ENCODE peak calls at places on chromosomes 13 and 19, in eight cellular contexts. One of them, this sample, is unnamed.

GRCh38 chr19:45862271-45862563 is 730 bp downstream of the SYMPK start:
- DNase-seq in mammary epithelial cell: no peak
- DNase-seq in heart right ventricle: no peak
- DNase-seq in coronary artery: no peak
- DNase-seq in CD8-positive, alpha-beta T cell: no peak
- DNase-seq in choroid plexus epithelial cell: no peak
- DNase-seq in body of pancreas: no peak
- DNase-seq in cardiac muscle cell: no peak
- DNase-seq in this sample: no peak

GRCh38 chr19:12774588-12775555 is at the start of gene HOOK2:
- DNase-seq in mammary epithelial cell: peak
- DNase-seq in heart right ventricle: peak
- DNase-seq in coronary artery: peak
- DNase-seq in CD8-positive, alpha-beta T cell: peak
- DNase-seq in choroid plexus epithelial cell: no peak
- DNase-seq in body of pancreas: peak
- DNase-seq in cardiac muscle cell: no peak
- DNase-seq in this sample: peak

GRCh38 chr19:16325671-16326400 is 1.2 kb downstream of the KLF2 start:
- DNase-seq in mammary epithelial cell: no peak
- DNase-seq in heart right ventricle: no peak
- DNase-seq in coronary artery: peak
- DNase-seq in CD8-positive, alpha-beta T cell: peak
- DNase-seq in choroid plexus epithelial cell: peak
- DNase-seq in body of pancreas: peak
- DNase-seq in cardiac muscle cell: peak
- DNase-seq in this sample: no peak

GRCh38 chr13:109755551-109755950 is 30.8 kb downstream of the IRS2 start:
- DNase-seq in mammary epithelial cell: no peak
- DNase-seq in heart right ventricle: no peak
- DNase-seq in coronary artery: no peak
- DNase-seq in CD8-positive, alpha-beta T cell: no peak
- DNase-seq in choroid plexus epithelial cell: no peak
- DNase-seq in body of pancreas: no peak
- DNase-seq in cardiac muscle cell: no peak
- DNase-seq in this sample: peak

GRCh38 chr19:38360839-38361631 is 13.3 kb upstream of the PSMD8 start:
- DNase-seq in mammary epithelial cell: no peak
- DNase-seq in heart right ventricle: no peak
- DNase-seq in coronary artery: no peak
- DNase-seq in CD8-positive, alpha-beta T cell: no peak
- DNase-seq in choroid plexus epithelial cell: no peak
- DNase-seq in body of pancreas: no peak
- DNase-seq in cardiac muscle cell: no peak
- DNase-seq in this sample: no peak

GRCh38 chr19:41928221-41928683 is at the start of gene ERFL:
- DNase-seq in mammary epithelial cell: no peak
- DNase-seq in heart right ventricle: no peak
- DNase-seq in coronary artery: no peak
- DNase-seq in CD8-positive, alpha-beta T cell: no peak
- DNase-seq in choroid plexus epithelial cell: no peak
- DNase-seq in body of pancreas: no peak
- DNase-seq in cardiac muscle cell: no peak
- DNase-seq in this sample: no peak

GRCh38 chr19:35756373-35757230 is at the start of gene HSPB6:
- DNase-seq in mammary epithelial cell: no peak
- DNase-seq in heart right ventricle: peak
- DNase-seq in coronary artery: peak
- DNase-seq in CD8-positive, alpha-beta T cell: no peak
- DNase-seq in choroid plexus epithelial cell: peak
- DNase-seq in body of pancreas: no peak
- DNase-seq in cardiac muscle cell: no peak
- DNase-seq in this sample: no peak

GRCh38 chr13:81745391-81745790 is 1404.5 kb upstream of the SPRY2 start:
- DNase-seq in mammary epithelial cell: no peak
- DNase-seq in heart right ventricle: no peak
- DNase-seq in coronary artery: no peak
- DNase-seq in CD8-positive, alpha-beta T cell: no peak
- DNase-seq in choroid plexus epithelial cell: no peak
- DNase-seq in body of pancreas: no peak
- DNase-seq in cardiac muscle cell: no peak
- DNase-seq in this sample: no peak

GRCh38 chr13:27728271-27728670 is 64.0 kb upstream of the GSX1 start:
- DNase-seq in mammary epithelial cell: no peak
- DNase-seq in heart right ventricle: no peak
- DNase-seq in coronary artery: no peak
- DNase-seq in CD8-positive, alpha-beta T cell: no peak
- DNase-seq in choroid plexus epithelial cell: peak
- DNase-seq in body of pancreas: no peak
- DNase-seq in cardiac muscle cell: no peak
- DNase-seq in this sample: no peak

DNA sequence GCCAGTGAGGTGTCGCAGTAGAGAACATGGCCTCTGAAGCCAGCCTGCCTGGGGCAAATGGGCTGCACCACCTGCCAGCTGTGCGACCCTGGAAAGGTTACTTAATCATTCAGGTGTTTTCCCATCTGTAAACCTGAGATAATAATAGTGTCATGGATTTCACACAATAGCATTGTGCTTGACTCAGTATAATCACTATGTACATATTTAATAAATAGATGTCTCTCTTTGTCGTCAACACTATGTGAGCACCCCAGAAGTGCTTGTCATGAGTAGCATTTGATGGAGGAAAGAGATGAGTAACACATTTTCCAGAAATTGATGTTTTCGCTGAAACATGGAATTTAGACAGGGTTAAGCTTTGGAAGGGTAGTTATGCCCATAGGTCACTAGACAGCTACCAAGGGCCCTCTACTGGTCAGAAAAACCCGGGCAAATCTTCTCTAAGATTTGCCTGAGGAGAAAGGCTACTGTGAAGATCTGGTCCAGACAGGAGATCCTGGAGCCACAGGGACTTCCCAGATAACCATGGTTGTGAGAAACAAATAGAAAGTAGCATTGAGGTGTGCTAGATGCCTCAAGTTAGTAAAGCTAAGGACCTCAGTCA is 9.5 kb upstream of the MBNL2 start:
- DNase-seq in mammary epithelial cell: peak
- DNase-seq in heart right ventricle: no peak
- DNase-seq in coronary artery: no peak
- DNase-seq in CD8-positive, alpha-beta T cell: no peak
- DNase-seq in choroid plexus epithelial cell: peak
- DNase-seq in body of pancreas: peak
- DNase-seq in cardiac muscle cell: no peak
- DNase-seq in this sample: no peak
- TF ChIP-seq CTCF in mammary epithelial cell: peak
- TF ChIP-seq CTCF in heart right ventricle: peak
- TF ChIP-seq CTCF in coronary artery: no peak
- TF ChIP-seq CTCF in CD8-positive, alpha-beta T cell: no peak
- TF ChIP-seq CTCF in choroid plexus epithelial cell: peak
- TF ChIP-seq CTCF in body of pancreas: peak
- TF ChIP-seq CTCF in cardiac muscle cell: peak
- TF ChIP-seq CTCF in this sample: no peak

GRCh38 chr13:98652721-98653470 is 76.0 kb upstream of the STK24 start:
- DNase-seq in mammary epithelial cell: no peak
- DNase-seq in heart right ventricle: no peak
- DNase-seq in coronary artery: no peak
- DNase-seq in CD8-positive, alpha-beta T cell: no peak
- DNase-seq in choroid plexus epithelial cell: no peak
- DNase-seq in body of pancreas: peak
- DNase-seq in cardiac muscle cell: no peak
- DNase-seq in this sample: no peak

GRCh38 chr13:98653471-98653985 is 76.6 kb upstream of the STK24 start:
- DNase-seq in mammary epithelial cell: peak
- DNase-seq in heart right ventricle: peak
- DNase-seq in coronary artery: no peak
- DNase-seq in CD8-positive, alpha-beta T cell: peak
- DNase-seq in choroid plexus epithelial cell: peak
- DNase-seq in body of pancreas: peak
- DNase-seq in cardiac muscle cell: peak
- DNase-seq in this sample: peak

GRCh38 chr13:98656223-98656622 is 79.3 kb upstream of the STK24 start:
- DNase-seq in mammary epithelial cell: no peak
- DNase-seq in heart right ventricle: no peak
- DNase-seq in coronary artery: no peak
- DNase-seq in CD8-positive, alpha-beta T cell: no peak
- DNase-seq in choroid plexus epithelial cell: no peak
- DNase-seq in body of pancreas: peak
- DNase-seq in cardiac muscle cell: no peak
- DNase-seq in this sample: no peak

GRCh38 chr13:98657506-98658085 is 80.7 kb upstream of the STK24 start:
- DNase-seq in mammary epithelial cell: no peak
- DNase-seq in heart right ventricle: no peak
- DNase-seq in coronary artery: no peak
- DNase-seq in CD8-positive, alpha-beta T cell: no peak
- DNase-seq in choroid plexus epithelial cell: no peak
- DNase-seq in body of pancreas: no peak
- DNase-seq in cardiac muscle cell: no peak
- DNase-seq in this sample: no peak

DNA sequence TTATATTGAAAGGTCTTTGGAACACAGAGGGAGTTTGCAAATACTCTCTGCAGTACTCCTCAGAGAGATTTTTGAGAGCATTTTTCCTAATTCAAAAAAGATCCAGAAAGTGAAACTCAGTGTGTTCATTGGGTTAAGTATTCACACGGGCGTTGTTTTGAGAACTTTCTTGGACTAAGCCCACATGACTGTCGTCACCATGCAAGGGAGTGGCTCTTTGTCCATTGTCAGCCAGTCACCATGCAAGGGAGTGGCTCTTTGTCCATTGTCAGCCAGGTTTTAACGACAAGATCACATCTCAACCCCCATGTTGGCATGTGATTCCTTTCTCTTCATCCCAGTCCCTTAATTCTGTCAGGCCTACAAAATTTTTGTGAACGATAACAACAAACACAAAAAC is 81.2 kb upstream of the STK24 start:
- DNase-seq in mammary epithelial cell: peak
- DNase-seq in heart right ventricle: peak
- DNase-seq in coronary artery: no peak
- DNase-seq in CD8-positive, alpha-beta T cell: no peak
- DNase-seq in choroid plexus epithelial cell: no peak
- DNase-seq in body of pancreas: no peak
- DNase-seq in cardiac muscle cell: no peak
- DNase-seq in this sample: no peak
- H3K4me3 ChIP-seq in mammary epithelial cell: no peak
- H3K4me3 ChIP-seq in heart right ventricle: no peak
- H3K4me3 ChIP-seq in coronary artery: no peak
- H3K4me3 ChIP-seq in CD8-positive, alpha-beta T cell: no peak
- H3K4me3 ChIP-seq in choroid plexus epithelial cell: no peak
- H3K4me3 ChIP-seq in body of pancreas: no peak
- H3K4me3 ChIP-seq in cardiac muscle cell: no peak
- H3K4me3 ChIP-seq in this sample: no peak

GRCh38 chr19:18774782-18775444 is 16.2 kb downstream of the COMP start:
- DNase-seq in mammary epithelial cell: no peak
- DNase-seq in heart right ventricle: no peak
- DNase-seq in coronary artery: no peak
- DNase-seq in CD8-positive, alpha-beta T cell: no peak
- DNase-seq in choroid plexus epithelial cell: no peak
- DNase-seq in body of pancreas: no peak
- DNase-seq in cardiac muscle cell: no peak
- DNase-seq in this sample: no peak

GRCh38 chr19:18775586-18776287 is 15.4 kb downstream of the COMP start:
- DNase-seq in mammary epithelial cell: no peak
- DNase-seq in heart right ventricle: no peak
- DNase-seq in coronary artery: no peak
- DNase-seq in CD8-positive, alpha-beta T cell: no peak
- DNase-seq in choroid plexus epithelial cell: peak
- DNase-seq in body of pancreas: no peak
- DNase-seq in cardiac muscle cell: no peak
- DNase-seq in this sample: no peak

GRCh38 chr19:18776736-18777135 is 14.4 kb downstream of the COMP start:
- DNase-seq in mammary epithelial cell: no peak
- DNase-seq in heart right ventricle: no peak
- DNase-seq in coronary artery: no peak
- DNase-seq in CD8-positive, alpha-beta T cell: no peak
- DNase-seq in choroid plexus epithelial cell: no peak
- DNase-seq in body of pancreas: no peak
- DNase-seq in cardiac muscle cell: peak
- DNase-seq in this sample: no peak

GRCh38 chr19:18777156-18777724 is 13.9 kb downstream of the COMP start:
- DNase-seq in mammary epithelial cell: no peak
- DNase-seq in heart right ventricle: no peak
- DNase-seq in coronary artery: no peak
- DNase-seq in CD8-positive, alpha-beta T cell: no peak
- DNase-seq in choroid plexus epithelial cell: no peak
- DNase-seq in body of pancreas: no peak
- DNase-seq in cardiac muscle cell: no peak
- DNase-seq in this sample: no peak

DNA sequence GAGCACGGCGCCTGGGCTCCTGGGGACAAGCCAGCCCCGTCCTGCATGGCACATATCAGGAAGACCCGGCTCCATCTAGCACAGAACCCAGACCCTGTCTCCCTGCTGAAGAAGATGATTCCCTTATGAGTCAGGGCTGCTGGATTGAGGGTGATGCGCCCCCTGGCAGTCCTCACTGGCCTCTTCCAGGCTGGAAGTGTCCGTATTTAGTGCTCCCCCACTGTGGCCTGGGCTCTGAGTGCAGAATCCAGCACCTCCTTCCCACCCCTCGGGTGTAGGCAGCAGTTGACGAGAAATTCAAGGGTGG is 14.9 kb downstream of the COMP start:
- DNase-seq in mammary epithelial cell: no peak
- DNase-seq in heart right ventricle: no peak
- DNase-seq in coronary artery: no peak
- DNase-seq in CD8-positive, alpha-beta T cell: no peak
- DNase-seq in choroid plexus epithelial cell: peak
- DNase-seq in body of pancreas: no peak
- DNase-seq in cardiac muscle cell: no peak
- DNase-seq in this sample: no peak
- TF ChIP-seq CTCF in mammary epithelial cell: peak
- TF ChIP-seq CTCF in heart right ventricle: no peak
- TF ChIP-seq CTCF in coronary artery: no peak
- TF ChIP-seq CTCF in CD8-positive, alpha-beta T cell: no peak
- TF ChIP-seq CTCF in choroid plexus epithelial cell: peak
- TF ChIP-seq CTCF in body of pancreas: no peak
- TF ChIP-seq CTCF in cardiac muscle cell: peak
- TF ChIP-seq CTCF in this sample: no peak

DNA sequence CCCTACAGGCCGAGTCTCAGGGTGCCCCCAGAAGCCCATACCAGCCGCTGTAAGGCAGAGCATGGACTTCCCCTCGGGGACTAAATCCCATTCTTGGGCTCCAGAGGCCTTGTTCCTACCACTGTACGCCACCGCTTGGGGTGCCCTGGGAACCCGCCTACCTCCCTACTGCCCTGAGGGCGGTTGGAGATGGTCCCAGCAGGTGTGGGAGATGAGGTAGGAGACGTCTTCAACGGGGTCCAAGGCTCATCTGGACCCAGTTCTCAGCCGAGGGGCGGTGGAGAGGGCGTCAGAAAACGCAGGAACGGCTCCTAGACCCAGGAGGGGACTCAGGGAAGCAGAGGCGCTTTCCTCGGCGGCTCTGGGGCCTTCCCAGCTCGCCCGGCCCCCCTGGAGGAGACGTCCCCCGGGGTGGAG is 833 bp upstream of the ZIK1 start:
- DNase-seq in mammary epithelial cell: no peak
- DNase-seq in heart right ventricle: no peak
- DNase-seq in coronary artery: no peak
- DNase-seq in CD8-positive, alpha-beta T cell: no peak
- DNase-seq in choroid plexus epithelial cell: no peak
- DNase-seq in body of pancreas: no peak
- DNase-seq in cardiac muscle cell: no peak
- DNase-seq in this sample: no peak
- H3K4me3 ChIP-seq in mammary epithelial cell: no peak
- H3K4me3 ChIP-seq in heart right ventricle: peak
- H3K4me3 ChIP-seq in coronary artery: peak
- H3K4me3 ChIP-seq in CD8-positive, alpha-beta T cell: peak
- H3K4me3 ChIP-seq in choroid plexus epithelial cell: no peak
- H3K4me3 ChIP-seq in body of pancreas: no peak
- H3K4me3 ChIP-seq in cardiac muscle cell: no peak
- H3K4me3 ChIP-seq in this sample: no peak

GRCh38 chr13:55517312-55517711 is 1623.4 kb upstream of the PRR20A start:
- DNase-seq in mammary epithelial cell: no peak
- DNase-seq in heart right ventricle: no peak
- DNase-seq in coronary artery: no peak
- DNase-seq in CD8-positive, alpha-beta T cell: no peak
- DNase-seq in choroid plexus epithelial cell: no peak
- DNase-seq in body of pancreas: no peak
- DNase-seq in cardiac muscle cell: no peak
- DNase-seq in this sample: no peak
- TF ChIP-seq CTCF in mammary epithelial cell: no peak
- TF ChIP-seq CTCF in heart right ventricle: no peak
- TF ChIP-seq CTCF in coronary artery: no peak
- TF ChIP-seq CTCF in CD8-positive, alpha-beta T cell: no peak
- TF ChIP-seq CTCF in choroid plexus epithelial cell: no peak
- TF ChIP-seq CTCF in body of pancreas: no peak
- TF ChIP-seq CTCF in cardiac muscle cell: no peak
- TF ChIP-seq CTCF in this sample: no peak

This sample was measured in breast epithelium.